ENCODE peak calls at places on chromosomes 16 and 17, in ten cellular contexts. E is prostate gland; Y is stimulated activated CD4-positive, alpha-beta T cell treated with anti-CD3 and anti-CD28 coated beads, Interleukin-12 subunit alpha, Interleukin-12 subunit beta, amount 100 ng/mL, for 4 hours; J is MM.1S; W is bronchial epithelial cell; U is natural killer cell; H is dermis microvascular lymphatic vessel endothelial cell; S is RPMI8226; O is fibroblast of the aortic adventitia; Q is NCI-H1694 treated with DMSO at 0.1 percent for 48 hours. V is an unnamed sample.

GRCh38 chr17:78915872-78916632 is 9.1 kb downstream of the TIMP2 start:
- DNase-seq in E (no peak), Y (no peak), J (no peak), W (peak), U (no peak), H (peak), S (no peak), O (peak), Q (no peak), V (no peak)

GRCh38 chr17:46935658-46936266 is 12.8 kb downstream of the GOSR2 start:
- DNase-seq in E (no peak), Y (no peak), J (no peak), W (peak), U (no peak), H (no peak), S (no peak), O (peak), Q (no peak), V (no peak)

GRCh38 chr17:80845121-80845862 is 146.3 kb upstream of the CHMP6 start:
- DNase-seq in E (no peak), Y (no peak), J (no peak), W (no peak), U (no peak), H (no peak), S (no peak), O (no peak), Q (no peak), V (no peak)

GRCh38 chr17:7355053-7355452 is at the start of gene TMEM95:
- DNase-seq in E (no peak), Y (no peak), J (no peak), W (peak), U (no peak), H (no peak), S (peak), O (peak), Q (peak), V (peak)

GRCh38 chr16:88741368-88741767 is 35.1 kb downstream of the CTU2 start:
- DNase-seq in E (no peak), Y (no peak), J (no peak), W (no peak), U (no peak), H (no peak), S (no peak), O (no peak), Q (no peak), V (no peak)

GRCh38 chr17:7881655-7882054 is 6.9 kb upstream of the CHD3 start:
- DNase-seq in E (peak), Y (no peak), J (no peak), W (no peak), U (no peak), H (no peak), S (peak), O (no peak), Q (peak), V (peak)

GRCh38 chr17:69050999-69051775 is 9.5 kb downstream of the ABCA9 start:
- DNase-seq in E (no peak), Y (no peak), J (no peak), W (no peak), U (no peak), H (no peak), S (no peak), O (peak), Q (no peak), V (no peak)

GRCh38 chr17:42288078-42288984 is at the start of gene STAT5A:
- DNase-seq in E (peak), Y (peak), J (peak), W (peak), U (peak), H (peak), S (peak), O (peak), Q (no peak), V (peak)

GRCh38 chr17:48624118-48624517 is 2.0 kb downstream of the HOXB9 start:
- DNase-seq in E (no peak), Y (no peak), J (no peak), W (no peak), U (no peak), H (no peak), S (no peak), O (no peak), Q (no peak), V (no peak)